ENCODE peak calls at places on chromosomes 11 and 22, in seven cellular contexts. O is IMR-90, T is K562, F is HepG2, D is GM12878, L is H1, M is HCT116. J is an unnamed sample.
A peak's percentile ranks its signal among the peaks of the same experiment; 100 is the strongest.

GRCh38 chr11:63882555-63883242 is 34.3 kb downstream of the RCOR2 start:
- DNase-seq in O (no peak), T (no peak), F (no peak), D (no peak), L (peak; percentile 69), M (no peak), J (no peak)

GRCh38 chr11:64245797-64246623 is 733 bp downstream of the PPP1R14B start:
- DNase-seq in O (peak; percentile 91), T (peak; percentile 47), F (peak; percentile 58), D (no peak), L (no peak), M (no peak), J (peak; percentile 91)

GRCh38 chr22:32204211-32204855 is 540 bp downstream of the RFPL2 start:
- DNase-seq in O (no peak), T (no peak), F (peak; percentile 9), D (no peak), L (peak; percentile 71), M (no peak), J (peak; percentile 32)

GRCh38 chr22:31870890-31871289 is 73.4 kb upstream of the YWHAH start:
- DNase-seq in O (peak; percentile 83), T (no peak), F (no peak), D (no peak), L (no peak), M (no peak), J (peak; percentile 68)

GRCh38 chr11:73425118-73425517 is 48.9 kb downstream of the RELT start:
- DNase-seq in O (no peak), T (no peak), F (no peak), D (no peak), L (no peak), M (no peak), J (no peak)

GRCh38 chr11:63508009-63508408 is 2.1 kb downstream of the LGALS12 start:
- DNase-seq in O (no peak), T (peak; percentile 40), F (peak; percentile 64), D (no peak), L (no peak), M (peak; percentile 28), J (peak; percentile 60)

GRCh38 chr11:64924910-64925284 is 408 bp downstream of the PPP2R5B start:
- DNase-seq in O (no peak), T (peak; percentile 55), F (no peak), D (no peak), L (peak; percentile 61), M (no peak), J (no peak)

GRCh38 chr11:47431356-47432083 is 5.3 kb upstream of the PSMC3 start:
- DNase-seq in O (no peak), T (no peak), F (peak; percentile 52), D (no peak), L (no peak), M (no peak), J (no peak)

GRCh38 chr22:49995413-49996191 is 17.0 kb downstream of the IL17REL start:
- DNase-seq in O (no peak), T (no peak), F (no peak), D (no peak), L (no peak), M (no peak), J (no peak)

GRCh38 chr11:112157274-112157766 is 6.6 kb downstream of the IL18 start:
- DNase-seq in O (peak; percentile 100), T (no peak), F (peak; percentile 94), D (no peak), L (no peak), M (peak; percentile 98), J (peak; percentile 85)

GRCh38 chr22:44292007-44292370 is 20.8 kb downstream of the SHISAL1 start:
- DNase-seq in O (no peak), T (no peak), F (no peak), D (no peak), L (no peak), M (no peak), J (no peak)

GRCh38 chr11:76169473-76169881 is 36.8 kb downstream of the WNT11 start:
- DNase-seq in O (no peak), T (no peak), F (no peak), D (peak; percentile 27), L (no peak), M (no peak), J (no peak)

GRCh38 chr11:32433249-32434115 is 1.9 kb downstream of the WT1 start:
- DNase-seq in O (no peak), T (peak; percentile 43), F (no peak), D (no peak), L (peak; percentile 50), M (no peak), J (no peak)

GRCh38 chr11:34654491-34655334 is 33.8 kb downstream of the EHF start:
- DNase-seq in O (peak; percentile 66), T (no peak), F (peak; percentile 99), D (no peak), L (no peak), M (peak; percentile 81), J (peak; percentile 71)

GRCh38 chr11:120622189-120622912 is 110.8 kb downstream of the GRIK4 start:
- DNase-seq in O (no peak), T (peak; percentile 32), F (no peak), D (no peak), L (no peak), M (no peak), J (no peak)

GRCh38 chr11:63250162-63251050 is 7.0 kb upstream of the SLC22A25 start:
- DNase-seq in O (no peak), T (no peak), F (peak; percentile 91), D (no peak), L (no peak), M (no peak), J (no peak)

GRCh38 chr11:115168229-115168671 is 336.0 kb downstream of the CADM1 start:
- DNase-seq in O (no peak), T (no peak), F (no peak), D (no peak), L (no peak), M (no peak), J (no peak)

GRCh38 chr11:122202161-122202950 is 86.3 kb upstream of the BLID start:
- DNase-seq in O (peak; percentile 83), T (no peak), F (peak; percentile 6), D (no peak), L (peak; percentile 53), M (peak; percentile 75), J (no peak)

GRCh38 chr11:121554552-121554951 is 101.8 kb upstream of the SORL1-AS1 start:
- DNase-seq in O (no peak), T (no peak), F (no peak), D (no peak), L (no peak), M (no peak), J (no peak)

GRCh38 chr11:103051986-103052385 is 40.0 kb downstream of the DCUN1D5 start:
- DNase-seq in O (peak; percentile 54), T (no peak), F (no peak), D (no peak), L (no peak), M (no peak), J (no peak)

GRCh38 chr11:103051158-103051801 is 40.7 kb downstream of the DCUN1D5 start:
- DNase-seq in O (no peak), T (no peak), F (no peak), D (no peak), L (no peak), M (no peak), J (no peak)

GRCh38 chr11:103043826-103044688 is 47.9 kb downstream of the DCUN1D5 start:
- DNase-seq in O (no peak), T (no peak), F (no peak), D (no peak), L (no peak), M (no peak), J (no peak)

GRCh38 chr11:103047837-103048236 is 44.1 kb downstream of the DCUN1D5 start:
- DNase-seq in O (no peak), T (no peak), F (no peak), D (no peak), L (no peak), M (no peak), J (no peak)
- TF ChIP-seq CEBPB in O (peak; percentile 93), T (peak; percentile 63), F (peak; percentile 88), D (no peak), L (no peak), M (no peak), J (no peak)

GRCh38 chr11:106603971-106604370 is 414.3 kb downstream of the GUCY1A2 start:
- DNase-seq in O (no peak), T (no peak), F (no peak), D (no peak), L (no peak), M (no peak), J (no peak)
- TF ChIP-seq CEBPB in O (no peak), T (no peak), F (no peak), D (no peak), L (no peak), M (no peak), J (no peak)

DNA sequence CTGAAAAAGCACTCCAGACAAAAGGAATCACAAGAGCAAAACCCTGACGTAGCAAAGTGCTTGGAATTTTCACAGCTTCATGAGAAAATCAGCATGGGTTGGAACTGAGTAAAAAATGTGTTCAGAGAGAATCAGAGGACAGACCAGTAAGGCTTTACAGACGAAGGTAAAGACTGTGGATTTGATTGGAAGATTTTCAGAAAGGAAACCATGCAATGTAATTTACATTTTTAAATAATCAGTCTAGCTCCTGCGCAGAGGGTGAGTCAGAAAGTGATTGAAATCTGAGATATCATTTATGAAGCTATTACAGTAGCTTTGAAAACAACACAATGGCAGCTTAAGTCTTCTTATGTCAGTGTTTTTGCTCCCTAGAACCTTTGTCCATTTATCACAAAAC is 1122.3 kb downstream of the LRRC4C start:
- DNase-seq in O (peak; percentile 67), T (no peak), F (no peak), D (no peak), L (no peak), M (no peak), J (no peak)
- TF ChIP-seq CEBPB in O (no peak), T (no peak), F (no peak), D (no peak), L (no peak), M (no peak), J (no peak)

GRCh38 chr11:119602745-119603373 is 126.1 kb downstream of the NECTIN1 start:
- DNase-seq in O (no peak), T (no peak), F (peak; percentile 16), D (no peak), L (peak; percentile 69), M (no peak), J (no peak)

GRCh38 chr11:119608781-119609180 is 120.2 kb downstream of the NECTIN1 start:
- DNase-seq in O (no peak), T (no peak), F (peak; percentile 18), D (no peak), L (no peak), M (no peak), J (no peak)

GRCh38 chr11:119608201-119608600 is 120.8 kb downstream of the NECTIN1 start:
- DNase-seq in O (no peak), T (no peak), F (no peak), D (no peak), L (no peak), M (no peak), J (no peak)

GRCh38 chr11:119607726-119608125 is 121.3 kb downstream of the NECTIN1 start:
- DNase-seq in O (no peak), T (no peak), F (no peak), D (no peak), L (no peak), M (no peak), J (no peak)

DNA sequence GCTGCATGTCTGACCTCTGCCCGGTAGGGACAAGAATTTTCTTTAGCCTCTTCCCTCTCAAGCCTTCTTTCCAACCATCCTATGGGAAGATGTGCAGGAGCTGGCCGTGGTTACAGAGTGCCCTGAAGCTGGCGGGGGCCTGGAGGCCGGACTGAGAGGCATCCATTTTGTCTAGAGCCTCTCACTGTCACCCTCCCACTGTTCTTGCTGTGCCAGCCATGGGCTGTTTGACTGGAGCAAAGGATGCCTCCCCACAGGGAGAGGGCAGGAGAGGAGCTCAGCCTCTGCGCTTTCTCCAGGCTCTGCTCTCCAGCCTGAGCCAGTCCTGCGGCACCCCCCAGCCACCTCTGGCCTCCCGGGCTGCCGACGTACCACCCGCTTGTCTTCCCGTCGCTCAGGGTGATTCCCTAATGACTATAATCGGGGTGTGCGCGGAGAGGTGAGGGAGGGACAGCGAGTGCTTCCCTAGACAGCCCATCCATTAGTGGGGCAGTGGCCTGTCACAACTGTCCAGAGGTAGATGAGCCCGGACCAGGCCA is 123.8 kb downstream of the NECTIN1 start:
- DNase-seq in O (no peak), T (no peak), F (no peak), D (no peak), L (no peak), M (no peak), J (no peak)
- TF ChIP-seq CEBPB in O (no peak), T (no peak), F (no peak), D (no peak), L (no peak), M (no peak), J (no peak)

J was measured in A549.